ENCODE peak calls at places on chromosome 7, in ten cellular contexts. R, T, W, Z, F, G, M, D, J and E are unnamed samples.

GRCh38 chr7:1693419-1693990 is 23.4 kb downstream of the ELFN1 start:
- DNase-seq in W (no peak), R (peak; percentile 64), T (no peak), F (no peak), D (peak; percentile 11), G (no peak), Z (peak; percentile 11), J (no peak), M (no peak), E (no peak)

GRCh38 chr7:13117103-13117502 is 429.7 kb downstream of the ARL4A start:
- DNase-seq in T (no peak), G (no peak), D (no peak), W (peak; percentile 17), Z (no peak), R (no peak), M (peak; percentile 16), F (peak; percentile 12), J (no peak), E (peak; percentile 22)

GRCh38 chr7:107501593-107501992 is 31.7 kb downstream of the GPR22 start:
- DNase-seq in D (no peak), M (peak; percentile 35), Z (no peak), T (peak; percentile 48), W (peak; percentile 23), R (no peak), G (peak; percentile 38), F (peak; percentile 48), J (peak; percentile 59), E (peak; percentile 52)

GRCh38 chr7:22116451-22117027 is 170.8 kb upstream of the CDCA7L start:
- DNase-seq in M (no peak), R (no peak), W (no peak), D (no peak), T (no peak), J (no peak), Z (no peak), F (no peak), G (no peak), E (peak; percentile 33)

GRCh38 chr7:128235469-128235868 is 5.6 kb upstream of the LEP start:
- DNase-seq in Z (no peak), G (no peak), J (no peak), F (no peak), M (peak; percentile 49), T (no peak), W (no peak), D (no peak), R (no peak), E (no peak)

GRCh38 chr7:42097756-42098155 is 139.3 kb downstream of the GLI3 start:
- DNase-seq in G (no peak), Z (no peak), J (peak; percentile 99), R (no peak), D (no peak), T (no peak), M (no peak), F (peak; percentile 87), W (no peak), E (peak; percentile 89)

GRCh38 chr7:102125127-102125561 is 161.5 kb upstream of the SH2B2 start:
- DNase-seq in Z (no peak), W (no peak), G (no peak), R (no peak), J (peak; percentile 97), M (peak; percentile 49), F (peak; percentile 87), T (peak; percentile 45), D (peak; percentile 61), E (peak; percentile 86)

GRCh38 chr7:152402384-152403250 is 33.2 kb downstream of the KMT2C start:
- DNase-seq in Z (no peak), J (no peak), W (no peak), T (no peak), R (no peak), G (no peak), D (no peak), M (no peak), F (no peak), E (no peak)

GRCh38 chr7:18866359-18867036 is 250.9 kb downstream of the TWIST1 start:
- DNase-seq in W (no peak), M (no peak), Z (peak; percentile 33), G (no peak), J (peak; percentile 99), F (peak; percentile 99), T (peak; percentile 45), R (no peak), D (peak; percentile 22), E (peak; percentile 96)

GRCh38 chr7:50497068-50497642 is 47.0 kb upstream of the FIGNL1 start:
- DNase-seq in R (no peak), Z (no peak), D (no peak), F (peak; percentile 73), T (no peak), M (no peak), W (no peak), J (peak; percentile 96), G (peak; percentile 48), E (peak; percentile 6)

GRCh38 chr7:91826377-91826776 is 54.1 kb downstream of the MTERF1 start:
- DNase-seq in J (no peak), M (no peak), Z (no peak), F (no peak), G (no peak), T (no peak), R (no peak), D (no peak), W (no peak), E (peak; percentile 37)

GRCh38 chr7:36036590-36036989 is 116.5 kb upstream of the EEPD1 start:
- DNase-seq in J (peak; percentile 14), T (no peak), D (no peak), R (no peak), F (no peak), W (no peak), Z (no peak), G (no peak), M (no peak), E (peak; percentile 12)

GRCh38 chr7:99036531-99037175 is 107.3 kb downstream of the SMURF1 start:
- DNase-seq in M (peak; percentile 73), R (no peak), W (no peak), J (peak; percentile 18), F (peak; percentile 48), G (peak; percentile 51), D (no peak), T (no peak), Z (no peak), E (peak; percentile 13)

GRCh38 chr7:99094369-99094768 is 49.5 kb downstream of the SMURF1 start:
- DNase-seq in Z (no peak), M (no peak), J (no peak), T (no peak), W (no peak), D (no peak), F (no peak), G (no peak), R (no peak), E (no peak)

GRCh38 chr7:129146237-129146979 is 1.9 kb downstream of the TSPAN33 start:
- DNase-seq in F (no peak), D (peak; percentile 73), G (no peak), Z (no peak), R (no peak), J (peak; percentile 15), M (no peak), W (peak; percentile 80), T (no peak), E (no peak)

DNA sequence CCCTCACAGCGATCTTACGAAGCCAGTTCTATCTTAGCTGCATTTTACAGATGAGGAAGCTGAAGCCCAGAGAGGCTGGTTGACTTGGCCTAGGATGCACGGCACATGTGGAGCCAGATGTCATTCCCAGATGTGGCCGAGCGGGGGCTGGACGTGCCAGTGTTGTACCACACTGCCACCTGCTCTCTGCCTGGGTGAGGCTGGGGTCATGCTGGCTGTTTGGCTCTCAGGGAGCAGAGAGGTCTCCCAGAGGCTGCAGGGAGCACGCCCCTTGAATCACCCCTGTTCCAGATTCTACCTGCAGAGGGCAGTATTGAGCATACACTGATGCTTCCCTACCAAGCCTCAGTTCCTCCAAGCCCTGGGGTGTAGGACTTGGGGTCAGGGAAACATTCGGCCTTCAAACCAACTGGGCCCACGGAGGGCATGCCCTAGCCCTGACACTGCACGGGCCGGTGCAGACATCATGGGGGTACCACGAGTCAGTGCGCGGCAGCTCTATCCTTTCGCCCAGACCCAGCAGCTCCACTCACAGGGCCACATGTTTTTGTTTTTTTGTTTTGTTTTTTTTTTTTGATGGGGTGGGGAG is 3.8 kb upstream of the GTF2IRD1 start:
- DNase-seq in R (no peak), J (peak; percentile 54), G (peak; percentile 77), D (peak; percentile 88), F (peak; percentile 40), W (peak; percentile 74), Z (peak; percentile 51), T (peak; percentile 56), M (peak; percentile 80), E (peak; percentile 15)
- TF ChIP-seq CTCF in R (peak; percentile 87), J (peak; percentile 82), G (peak; percentile 83), D (peak; percentile 79), F (peak; percentile 89), W (peak; percentile 83), Z (peak; percentile 80), T (peak; percentile 93), M (peak; percentile 80), E (peak; percentile 94)

DNA sequence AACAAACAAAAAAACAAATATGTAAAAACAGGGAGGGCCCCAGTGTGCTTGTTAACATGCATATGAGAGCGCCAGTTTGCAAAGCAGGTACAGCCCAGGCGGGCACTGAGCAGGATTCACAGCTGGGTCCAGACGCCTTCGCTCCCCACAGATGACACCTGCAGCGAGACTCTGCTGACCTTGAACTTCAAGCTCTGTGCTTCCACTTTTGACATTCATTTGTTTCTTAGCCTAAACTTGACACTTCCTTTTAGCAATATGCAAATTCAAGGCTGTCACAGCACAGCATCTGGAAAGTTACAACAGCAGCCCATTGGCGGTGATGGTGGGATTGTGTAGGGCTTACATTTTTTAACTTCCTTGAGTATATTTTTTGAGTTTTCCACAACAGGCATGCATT is 88.8 kb upstream of the TNS3 start:
- DNase-seq in R (no peak), Z (no peak), T (no peak), W (peak; percentile 85), J (no peak), F (no peak), D (peak; percentile 75), M (no peak), G (no peak), E (no peak)
- TF ChIP-seq CTCF in R (no peak), Z (no peak), T (no peak), W (no peak), J (no peak), F (no peak), D (no peak), M (no peak), G (no peak), E (no peak)

DNA sequence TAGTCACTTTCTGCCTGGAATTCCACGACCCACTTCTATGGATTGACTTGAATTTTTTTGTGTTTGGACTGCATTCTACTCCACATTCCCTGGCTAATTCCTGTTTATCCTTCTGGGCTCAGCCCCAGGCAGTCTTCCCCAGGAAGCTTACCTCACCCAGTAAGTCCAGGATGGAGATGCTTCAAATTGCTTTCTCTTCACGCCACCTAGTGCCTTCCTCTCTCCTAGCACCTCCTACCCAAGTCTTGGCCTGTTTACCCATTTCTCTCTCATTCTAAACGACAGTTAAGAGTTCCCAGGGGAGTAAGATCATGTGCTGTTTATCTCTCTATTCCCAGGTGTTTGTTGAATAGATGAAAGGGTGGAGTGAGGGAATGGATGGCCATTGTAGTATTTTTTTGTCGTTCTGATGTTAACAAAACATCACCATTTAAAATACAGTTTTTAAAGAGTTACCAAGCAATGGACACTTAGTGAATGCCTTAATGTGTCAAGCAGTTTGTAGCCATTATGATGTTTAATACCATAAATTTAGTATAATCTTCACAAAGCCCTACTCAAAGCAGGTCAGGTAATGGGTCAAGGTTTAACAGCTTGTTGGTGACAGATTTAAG is 45.5 kb upstream of the TARP start:
- DNase-seq in J (peak; percentile 85), Z (no peak), F (peak; percentile 71), R (no peak), G (peak; percentile 54), T (peak; percentile 70), W (no peak), D (peak; percentile 67), M (peak; percentile 75), E (peak; percentile 75)
- TF ChIP-seq CTCF in J (peak; percentile 84), Z (peak; percentile 20), F (peak; percentile 87), R (peak; percentile 69), G (peak; percentile 26), T (peak; percentile 86), W (peak; percentile 28), D (peak; percentile 81), M (peak; percentile 66), E (peak; percentile 80)

GRCh38 chr7:27662490-27663205 is at the start of gene HIBADH:
- DNase-seq in Z (peak; percentile 99), J (peak; percentile 100), M (peak; percentile 99), G (peak; percentile 89), W (peak; percentile 97), T (peak; percentile 96), R (peak; percentile 94), F (peak; percentile 100), D (peak; percentile 97), E (peak; percentile 100)
- TF ChIP-seq CTCF in Z (no peak), J (peak; percentile 3), M (no peak), G (no peak), W (peak; percentile 15), T (no peak), R (peak; percentile 20), F (peak; percentile 24), D (no peak), E (peak; percentile 57)